ENCODE peak calls at places on chromosomes 2 and 18, in nine cellular contexts. K, U, G, J, Y, P, V, T and A are unnamed samples.

GRCh38 chr2:216590780-216591179 is 42.4 kb upstream of the IGFBP2 start:
- DNase-seq in T (peak), P (no peak), J (no peak), V (no peak), U (no peak), G (no peak), Y (peak), K (no peak), A (peak)

GRCh38 chr2:222904557-222905258 is 43.9 kb downstream of the ACSL3 start:
- DNase-seq in J (peak), P (no peak), K (no peak), G (no peak), Y (no peak), V (no peak), U (no peak), T (no peak), A (no peak)

GRCh38 chr18:26574958-26575864 is 26.9 kb upstream of the KCTD1 start:
- DNase-seq in P (peak), Y (peak), K (no peak), G (peak), T (peak), J (no peak), U (peak), V (peak), A (peak)

GRCh38 chr18:45463433-45463832 is 151.8 kb upstream of the SLC14A2 start:
- DNase-seq in K (no peak), P (no peak), U (no peak), T (no peak), J (no peak), G (no peak), V (no peak), Y (no peak), A (no peak)

GRCh38 chr18:55546873-55547704 is 40.9 kb downstream of the TCF4 start:
- DNase-seq in P (no peak), U (peak), V (no peak), Y (no peak), J (peak), T (no peak), K (no peak), G (no peak), A (no peak)

GRCh38 chr2:235665656-235666239 is 171.9 kb downstream of the AGAP1 start:
- DNase-seq in U (peak), T (peak), G (no peak), K (no peak), V (no peak), J (no peak), Y (no peak), P (peak), A (no peak)

GRCh38 chr2:10269711-10270610 is 32.7 kb upstream of the HPCAL1 start:
- DNase-seq in U (no peak), Y (no peak), P (no peak), T (peak), V (no peak), K (no peak), J (no peak), G (peak), A (peak)

GRCh38 chr2:112150447-112150846 is 12.3 kb downstream of the FBLN7 start:
- DNase-seq in U (no peak), G (no peak), Y (no peak), J (peak), K (no peak), V (no peak), P (no peak), T (peak), A (peak)

GRCh38 chr2:178331474-178332431 is 119.2 kb downstream of the PRKRA start:
- DNase-seq in V (peak), K (no peak), T (no peak), P (no peak), G (no peak), Y (no peak), J (no peak), U (no peak), A (no peak)

GRCh38 chr18:61860302-61860701 is 32.5 kb downstream of the RNF152 start:
- DNase-seq in Y (no peak), P (no peak), G (no peak), K (no peak), U (no peak), T (no peak), V (no peak), J (no peak), A (no peak)

GRCh38 chr2:72862239-72862988 is 24.8 kb upstream of the SPR start:
- DNase-seq in V (peak), T (peak), J (peak), G (peak), U (peak), K (peak), P (peak), Y (peak), A (peak)

GRCh38 chr2:54524236-54524991 is 68.3 kb downstream of the SPTBN1 start:
- DNase-seq in Y (no peak), K (no peak), V (no peak), G (no peak), P (no peak), U (no peak), T (peak), J (no peak), A (no peak)

GRCh38 chr2:191051825-191052778 is 38.1 kb upstream of the STAT1 start:
- DNase-seq in P (peak), T (no peak), J (no peak), V (no peak), G (no peak), Y (no peak), U (no peak), K (no peak), A (no peak)

GRCh38 chr18:3794537-3795348 is 344.8 kb downstream of the TGIF1 start:
- DNase-seq in V (no peak), G (no peak), U (no peak), P (no peak), Y (no peak), K (no peak), T (no peak), J (peak), A (no peak)

GRCh38 chr18:5543036-5543671 is 643 bp downstream of the EPB41L3 start:
- DNase-seq in V (peak), U (peak), P (peak), G (no peak), Y (no peak), K (no peak), J (no peak), T (no peak), A (peak)

GRCh38 chr2:121825003-121825950 is 69.8 kb downstream of the TSN start:
- DNase-seq in Y (no peak), T (no peak), G (peak), P (no peak), V (no peak), K (no peak), U (no peak), J (no peak), A (no peak)

GRCh38 chr2:180077295-180077906 is 70.3 kb upstream of the CWC22 start:
- DNase-seq in J (peak), V (no peak), T (no peak), K (no peak), G (no peak), Y (peak), U (no peak), P (peak), A (no peak)

GRCh38 chr2:30264236-30264635 is 32.9 kb downstream of the LBH start:
- DNase-seq in G (no peak), U (no peak), P (no peak), K (no peak), J (no peak), T (peak), Y (no peak), V (no peak), A (no peak)

DNA sequence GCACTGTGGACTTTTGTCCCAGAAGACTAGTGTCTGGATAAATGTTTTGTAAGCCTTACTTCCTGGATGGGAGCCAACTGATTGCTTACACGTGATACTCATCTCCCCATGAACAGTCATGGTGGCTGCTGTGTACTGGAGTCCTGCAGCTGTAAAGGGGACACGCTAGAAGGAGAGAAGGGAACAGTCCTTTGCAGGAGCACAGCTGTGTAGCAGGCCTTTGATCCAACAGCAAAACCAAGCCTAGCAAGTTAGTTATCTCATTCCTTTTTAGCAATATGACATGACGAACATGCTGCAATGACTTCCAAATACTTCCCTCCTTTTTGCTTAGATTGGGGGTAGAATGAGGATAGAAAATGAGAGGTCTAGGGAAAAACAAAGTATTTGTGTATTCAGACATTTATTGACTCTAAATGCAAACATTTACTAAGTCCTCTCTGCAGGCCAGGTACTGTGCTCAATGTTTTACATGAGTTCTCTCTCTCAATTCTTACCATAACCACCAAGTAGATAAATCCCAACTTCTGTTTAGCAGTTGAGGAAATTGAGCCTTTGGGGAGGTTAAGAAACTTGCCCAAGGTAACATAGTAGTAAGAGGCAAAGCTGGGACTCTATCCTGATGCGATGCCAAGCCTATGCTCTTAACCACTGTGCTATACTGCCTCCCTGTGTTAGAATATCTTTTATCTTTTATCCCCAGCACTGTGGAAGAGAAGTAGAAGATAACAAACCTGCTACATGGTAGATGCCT is 55.4 kb upstream of the CD28 start:
- DNase-seq in V (no peak), K (no peak), G (peak), U (peak), T (no peak), Y (peak), P (peak), J (no peak), A (no peak)
- TF ChIP-seq CTCF in V (peak), K (peak), G (peak), U (peak), T (peak), Y (peak), P (peak), J (peak), A (peak)

GRCh38 chr2:74005786-74006185 is 21.1 kb downstream of the TET3 start:
- DNase-seq in K (no peak), J (no peak), Y (no peak), U (no peak), G (no peak), V (no peak), P (no peak), T (peak), A (no peak)

GRCh38 chr2:74004212-74005182 is 19.8 kb downstream of the TET3 start:
- DNase-seq in P (no peak), G (no peak), K (no peak), U (no peak), J (no peak), V (no peak), T (peak), Y (no peak), A (no peak)

GRCh38 chr2:74007120-74007519 is 22.4 kb downstream of the TET3 start:
- DNase-seq in K (no peak), G (no peak), U (no peak), V (no peak), J (no peak), T (peak), Y (no peak), P (no peak), A (no peak)

GRCh38 chr2:74008761-74009395 is 24.2 kb downstream of the TET3 start:
- DNase-seq in G (no peak), T (peak), J (no peak), P (peak), Y (no peak), V (no peak), U (peak), K (no peak), A (no peak)

GRCh38 chr2:74006424-74006823 is 21.7 kb downstream of the TET3 start:
- DNase-seq in T (peak), P (no peak), U (peak), K (no peak), G (no peak), J (no peak), Y (no peak), V (no peak), A (no peak)
- H3K27ac ChIP-seq in T (no peak), P (no peak), U (no peak), K (no peak), G (no peak), J (no peak), Y (no peak), V (no peak), A (no peak)

GRCh38 chr2:71069376-71069775 is 928 bp downstream of the NAGK start:
- DNase-seq in G (no peak), V (no peak), J (no peak), P (no peak), U (peak), Y (no peak), T (no peak), K (no peak), A (no peak)

GRCh38 chr2:71071681-71072398 is 3.4 kb downstream of the NAGK start:
- DNase-seq in G (peak), P (no peak), U (peak), V (no peak), J (no peak), T (no peak), K (no peak), Y (no peak), A (no peak)

GRCh38 chr2:71068218-71069035 is at the start of gene NAGK:
- DNase-seq in Y (peak), T (peak), U (peak), K (peak), J (peak), V (peak), P (peak), G (peak), A (peak)

GRCh38 chr2:71072492-71072891 is 4.0 kb downstream of the NAGK start:
- DNase-seq in P (no peak), G (no peak), T (no peak), U (peak), K (no peak), Y (no peak), V (no peak), J (no peak), A (no peak)

GRCh38 chr2:71070294-71071025 is 2.0 kb downstream of the NAGK start:
- DNase-seq in U (peak), K (no peak), G (no peak), V (no peak), Y (peak), J (no peak), T (no peak), P (peak), A (no peak)
- TF ChIP-seq CTCF in U (no peak), K (no peak), G (peak), V (no peak), Y (peak), J (peak), T (no peak), P (peak), A (peak)

DNA sequence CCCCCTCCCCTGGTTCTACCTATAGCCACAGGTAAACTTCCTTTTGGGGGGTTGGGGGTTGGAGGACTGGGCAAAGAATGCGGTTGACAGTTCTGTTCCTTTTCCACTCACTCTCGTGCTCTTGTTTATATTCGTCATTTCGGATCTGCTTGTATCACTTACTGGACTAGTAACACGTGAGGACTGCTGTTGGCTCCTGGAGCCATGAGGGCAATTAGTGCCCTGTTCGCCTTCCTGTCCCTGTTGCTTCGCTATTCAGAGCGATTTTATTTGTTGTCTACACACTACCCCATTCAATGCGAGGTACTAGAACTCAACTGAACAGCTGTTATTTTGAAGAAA is 1.0 kb downstream of the KCNJ3 start:
- DNase-seq in J (no peak), T (no peak), K (no peak), V (no peak), U (no peak), Y (no peak), P (no peak), G (no peak), A (no peak)
- H3K27ac ChIP-seq in J (no peak), T (no peak), K (no peak), V (no peak), U (no peak), Y (no peak), P (no peak), G (no peak), A (no peak)

GRCh38 chr2:238013806-238014205 is 47.0 kb downstream of the UBE2F start:
- DNase-seq in V (no peak), U (no peak), P (no peak), K (no peak), Y (no peak), T (no peak), J (no peak), G (no peak), A (no peak)

GRCh38 chr2:238020816-238021215 is 40.0 kb upstream of the SCLY start:
- DNase-seq in T (no peak), G (no peak), K (no peak), Y (no peak), U (no peak), J (no peak), P (no peak), V (no peak), A (no peak)

GRCh38 chr2:238016526-238016925 is 44.3 kb upstream of the SCLY start:
- DNase-seq in U (no peak), J (no peak), Y (no peak), T (no peak), V (no peak), G (no peak), K (no peak), P (no peak), A (no peak)

GRCh38 chr2:238019962-238020361 is 40.8 kb upstream of the SCLY start:
- DNase-seq in J (no peak), T (no peak), Y (no peak), V (no peak), K (no peak), P (no peak), U (no peak), G (no peak), A (no peak)

GRCh38 chr2:238015705-238016104 is 45.1 kb upstream of the SCLY start:
- DNase-seq in K (no peak), Y (no peak), P (no peak), U (no peak), T (no peak), G (no peak), V (no peak), J (no peak), A (no peak)
- TF ChIP-seq CTCF in K (no peak), Y (peak), P (peak), U (no peak), T (no peak), G (no peak), V (no peak), J (no peak), A (no peak)

DNA sequence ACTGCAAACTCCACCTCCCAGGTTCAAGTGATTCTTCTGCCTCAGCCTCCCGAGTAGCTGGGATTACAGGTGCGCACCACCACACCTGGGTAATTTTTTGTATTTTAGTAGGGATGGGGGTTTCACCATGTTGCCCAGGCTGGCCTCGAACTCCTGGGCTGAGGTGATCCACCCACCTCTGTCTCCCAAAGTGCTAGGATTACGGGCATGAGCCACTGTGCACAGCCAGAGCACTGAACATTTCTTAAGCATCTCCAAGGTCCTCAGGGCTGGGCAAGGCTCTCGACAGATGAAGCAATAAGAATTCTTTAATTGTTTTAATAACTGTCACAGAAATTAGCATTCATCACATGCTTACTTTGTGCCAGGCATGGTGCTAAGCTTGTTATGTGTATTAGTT is 4.1 kb downstream of the ATOH8 start:
- DNase-seq in K (no peak), P (no peak), J (no peak), V (no peak), Y (no peak), U (no peak), G (no peak), T (no peak), A (no peak)
- H3K27ac ChIP-seq in K (no peak), P (no peak), J (no peak), V (no peak), Y (no peak), U (no peak), G (no peak), T (no peak), A (no peak)

GRCh38 chr2:3535794-3536681 is 16.7 kb upstream of the ADI1 start:
- DNase-seq in T (peak), U (peak), K (peak), G (peak), V (peak), Y (no peak), J (peak), P (no peak), A (peak)
- TF ChIP-seq CTCF in T (no peak), U (peak), K (no peak), G (no peak), V (no peak), Y (peak), J (peak), P (no peak), A (no peak)

DNA sequence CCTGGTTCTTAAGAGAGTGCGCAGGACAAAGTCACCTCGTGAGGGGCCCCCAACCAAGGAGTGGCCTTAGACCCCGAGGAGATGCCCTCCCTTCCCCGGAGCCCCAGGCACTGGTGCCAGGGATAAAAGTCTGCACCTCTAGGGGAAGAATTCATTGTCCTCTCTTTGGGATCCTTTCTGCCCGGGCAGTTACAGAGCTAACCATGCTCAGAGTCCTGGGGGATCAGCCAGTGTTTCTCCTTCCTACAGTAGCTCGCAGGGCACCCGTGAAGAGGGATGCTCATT is 3.0 kb upstream of the LPIN1 start:
- DNase-seq in J (no peak), T (peak), K (no peak), P (no peak), U (no peak), Y (no peak), G (no peak), V (no peak), A (peak)
- H3K27ac ChIP-seq in J (peak), T (peak), K (no peak), P (no peak), U (peak), Y (peak), G (peak), V (peak), A (no peak)

GRCh38 chr2:7394195-7394594 is 477.0 kb downstream of the RNF144A start:
- DNase-seq in V (no peak), J (no peak), G (no peak), U (no peak), Y (no peak), P (no peak), K (no peak), T (no peak), A (no peak)
- TF ChIP-seq CTCF in V (no peak), J (no peak), G (no peak), U (no peak), Y (no peak), P (peak), K (no peak), T (no peak), A (no peak)